ENCODE peak calls at places on chromosomes 1 and 21, in seven cellular contexts. J is IMR-90, A is trophoblast cell, Q is neuronal stem cell, M is mesendoderm, W is mesenchymal stem cell, P is H1. K is an unnamed sample.

GRCh38 chr1:198109316-198109715 is 47.5 kb upstream of the NEK7 start:
- DNase-seq in J (no peak), P (no peak), Q (no peak), W (no peak), M (no peak), A (peak; percentile 70), K (no peak)

GRCh38 chr1:3159121-3159520 is 90.1 kb downstream of the PRDM16 start:
- DNase-seq in J (no peak), W (no peak), A (no peak), P (no peak), M (no peak), Q (no peak), K (no peak)

GRCh38 chr1:21294266-21295058 is 4.2 kb upstream of the ECE1 start:
- DNase-seq in Q (no peak), W (peak; percentile 58), P (no peak), A (peak; percentile 35), J (no peak), M (no peak), K (no peak)

GRCh38 chr21:39688010-39688409 is 57.0 kb upstream of the IGSF5 start:
- DNase-seq in M (no peak), Q (no peak), W (no peak), A (no peak), J (no peak), P (no peak), K (no peak)

GRCh38 chr1:224696891-224697765 is 81.0 kb downstream of the CNIH3 start:
- DNase-seq in W (peak; percentile 59), J (peak; percentile 81), A (peak; percentile 2), Q (no peak), P (no peak), M (peak; percentile 17), K (no peak)

GRCh38 chr1:26459573-26460031 is 12.6 kb upstream of the HMGN2 start:
- DNase-seq in Q (no peak), P (no peak), J (no peak), M (no peak), W (no peak), A (no peak), K (no peak)

GRCh38 chr1:107526524-107527198 is 385.8 kb downstream of the NTNG1 start:
- DNase-seq in P (no peak), J (no peak), W (no peak), Q (no peak), A (no peak), M (no peak), K (no peak)

GRCh38 chr1:40161888-40162397 is 756 bp downstream of the RLF start:
- DNase-seq in M (no peak), A (no peak), Q (no peak), W (no peak), J (peak; percentile 4), P (no peak), K (no peak)

GRCh38 chr1:159925713-159926066 is 383 bp upstream of the TAGLN2 start:
- DNase-seq in J (no peak), M (peak; percentile 88), Q (no peak), A (peak; percentile 66), P (no peak), W (no peak), K (peak; percentile 67)

GRCh38 chr1:1312450-1313314 is 4.3 kb downstream of the PUSL1 start:
- DNase-seq in A (no peak), M (no peak), J (no peak), P (no peak), W (no peak), Q (no peak), K (no peak)

GRCh38 chr1:1314237-1314586 is 5.8 kb downstream of the PUSL1 start:
- DNase-seq in M (no peak), J (no peak), A (no peak), P (no peak), Q (no peak), W (no peak), K (no peak)

GRCh38 chr1:1315435-1315901 is 7.1 kb downstream of the PUSL1 start:
- DNase-seq in M (peak; percentile 87), A (no peak), P (no peak), J (no peak), Q (no peak), W (no peak), K (peak; percentile 75)

GRCh38 chr1:1313500-1314236 is 5.3 kb downstream of the PUSL1 start:
- DNase-seq in M (no peak), Q (no peak), A (no peak), J (no peak), P (no peak), W (no peak), K (no peak)

DNA sequence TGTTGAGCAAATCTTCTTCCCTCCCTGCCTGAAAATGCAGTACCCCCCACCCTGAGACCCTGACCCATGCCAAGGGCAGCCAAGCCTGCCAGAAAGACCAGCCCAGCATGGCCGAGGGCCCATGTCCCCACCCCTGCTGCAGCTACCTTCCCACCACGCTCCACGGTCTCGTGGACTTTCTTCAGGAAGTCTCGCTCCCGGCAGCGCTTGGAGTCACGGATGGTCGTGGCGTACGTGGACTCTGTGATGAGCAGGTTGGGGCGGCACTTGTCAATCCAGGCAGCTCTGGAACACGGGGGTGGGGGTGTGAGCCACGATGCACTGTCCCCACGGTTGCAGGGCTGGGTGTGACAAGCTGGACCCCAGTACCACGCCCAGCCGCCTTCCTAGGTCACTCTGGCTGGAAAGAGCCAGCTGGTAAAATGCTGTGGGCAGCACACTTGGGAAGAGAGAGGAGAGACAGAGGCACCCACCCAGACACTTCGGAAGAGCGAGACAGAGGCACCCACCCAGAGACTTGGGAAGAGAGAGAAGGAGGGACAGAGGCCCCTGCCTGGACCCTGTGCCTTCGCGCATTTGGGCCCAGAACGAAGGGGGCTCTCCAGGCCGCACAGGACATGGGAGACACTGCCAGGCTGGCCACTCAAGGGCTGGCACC is 6.4 kb downstream of the PUSL1 start:
- DNase-seq in M (no peak), J (no peak), Q (no peak), W (no peak), A (no peak), P (no peak), K (no peak)
- H2AK5ac ChIP-seq in M (no peak overlapping the region), J (no peak overlapping the region), Q (peak overlapping the region; percentile 94), W (no peak overlapping the region), A (no peak overlapping the region), P (peak overlapping the region; percentile 60), K (no peak overlapping the region)

GRCh38 chr1:161039154-161039545 is 386 bp upstream of the TSTD1 start:
- DNase-seq in A (no peak), M (no peak), P (no peak), Q (no peak), W (no peak), J (no peak), K (no peak)
- H3K4me1 ChIP-seq in A (peaks cover 5% of the 10 kb centered on the region), M (peaks cover 4% of the 10 kb centered on the region), P (peaks cover 9% of the 10 kb centered on the region), Q (peaks cover 5% of the 10 kb centered on the region), W (peaks cover 2% of the 10 kb centered on the region), J (no peaks in the 10 kb centered on the region), K (peaks cover 2% of the 10 kb centered on the region)

GRCh38 chr1:184682956-184683355 is 71.7 kb downstream of the EDEM3 start:
- DNase-seq in P (no peak), J (no peak), Q (no peak), M (no peak), W (no peak), A (no peak), K (no peak)
- H2AK5ac ChIP-seq in P (no peak overlapping the region), J (no peak overlapping the region), Q (no peak overlapping the region), M (no peak overlapping the region), W (no peak overlapping the region), A (no peak overlapping the region), K (no peak overlapping the region)

GRCh38 chr1:156198831-156199349 is 5.0 kb downstream of the SLC25A44 start:
- DNase-seq in M (no peak), Q (no peak), A (no peak), W (no peak), P (no peak), J (no peak), K (no peak)
- H3K4me1 ChIP-seq in M (peaks cover 3% of the 10 kb centered on the region), Q (peaks cover 2% of the 10 kb centered on the region), A (peaks cover 4% of the 10 kb centered on the region), W (peaks cover 9% of the 10 kb centered on the region), P (no peaks in the 10 kb centered on the region), J (peaks cover 3% of the 10 kb centered on the region), K (peaks cover 7% of the 10 kb centered on the region)

GRCh38 chr1:205098242-205098641 is 14.0 kb upstream of the TMEM81 start:
- DNase-seq in M (no peak), P (no peak), Q (no peak), J (no peak), A (no peak), W (no peak), K (no peak)

GRCh38 chr1:205107327-205107726 is 14.5 kb downstream of the RBBP5 start:
- DNase-seq in Q (no peak), J (no peak), A (no peak), M (no peak), P (no peak), W (no peak), K (no peak)

GRCh38 chr1:205102404-205102803 is 18.1 kb upstream of the TMEM81 start:
- DNase-seq in M (no peak), W (no peak), P (no peak), Q (no peak), A (no peak), J (no peak), K (no peak)
- H2AK5ac ChIP-seq in M (no peak overlapping the region), W (no peak overlapping the region), P (no peak overlapping the region), Q (no peak overlapping the region), A (no peak overlapping the region), J (no peak overlapping the region), K (no peak overlapping the region)

DNA sequence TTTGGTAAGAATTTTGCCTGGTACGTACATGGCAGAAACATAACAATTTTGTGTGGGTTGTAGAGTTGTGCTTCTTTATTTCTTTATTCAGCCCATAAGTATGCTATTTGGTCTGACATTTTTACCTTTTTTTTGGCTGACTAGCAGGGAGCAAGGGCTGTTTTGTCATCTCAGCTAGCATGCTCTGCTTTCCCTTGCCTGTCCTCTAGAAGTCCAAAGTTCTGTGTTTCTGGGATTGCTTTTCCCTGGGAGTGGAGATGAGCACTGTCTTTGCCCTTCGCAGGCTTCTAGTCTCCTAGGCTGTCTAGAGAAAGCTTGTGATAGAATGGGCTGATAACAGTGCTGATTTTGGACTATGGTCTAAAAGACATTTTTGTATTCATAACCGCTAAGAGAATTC is 7.5 kb downstream of the UCK2 start:
- DNase-seq in Q (no peak), J (no peak), W (no peak), P (no peak), M (no peak), A (no peak), K (no peak)
- H3K4me1 ChIP-seq in Q (peaks cover 1% of the 10 kb centered on the region), J (peaks cover 19% of the 10 kb centered on the region), W (peaks cover 9% of the 10 kb centered on the region), P (peaks cover 24% of the 10 kb centered on the region), M (peaks cover 6% of the 10 kb centered on the region), A (peaks cover 5% of the 10 kb centered on the region), K (peaks cover 9% of the 10 kb centered on the region)